ENCODE peak calls at places on chromosomes 16 and 17, in nine cellular contexts. S is GM12878, Q is IMR-90, B is testis, O is prostate gland, T is stomach, X is sigmoid colon, K is A549, F is transverse colon. A is an unnamed sample.

GRCh38 chr16:50326835-50327465 is 41.8 kb downstream of the BRD7 start:
- DNase-seq in O (no peak), K (peak; percentile 58), X (no peak), Q (peak; percentile 36), S (peak; percentile 25), F (no peak), B (no peak), T (no peak), A (peak; percentile 70)

GRCh38 chr16:75262800-75263127 is 11.3 kb upstream of the BCAR1 start:
- DNase-seq in B (no peak), T (no peak), O (no peak), X (no peak), S (no peak), K (no peak), F (no peak), Q (no peak), A (no peak)

GRCh38 chr17:47875011-47875471 is 21.0 kb upstream of the SP2 start:
- DNase-seq in S (no peak), K (no peak), O (no peak), B (no peak), Q (no peak), T (no peak), F (no peak), X (no peak), A (peak; percentile 12)

GRCh38 chr16:57724541-57724940 is 11.0 kb upstream of the KATNB1 start:
- DNase-seq in X (no peak), B (no peak), T (no peak), K (no peak), Q (no peak), O (no peak), S (no peak), F (no peak), A (no peak)

GRCh38 chr17:57594767-57595166 is 150.3 kb downstream of the CCDC182 start:
- DNase-seq in T (no peak), K (no peak), Q (no peak), S (no peak), O (no peak), X (no peak), B (no peak), F (no peak), A (no peak)

GRCh38 chr17:68456529-68457167 is 648 bp downstream of the WIPI1 start:
- DNase-seq in B (peak; percentile 93), F (peak; percentile 82), X (peak; percentile 92), T (peak; percentile 70), S (no peak), O (peak; percentile 78), K (peak; percentile 84), Q (peak; percentile 90), A (peak; percentile 37)

GRCh38 chr17:76147211-76148014 is 6.4 kb upstream of the FOXJ1 start:
- DNase-seq in O (no peak), X (peak; percentile 57), F (no peak), S (no peak), K (no peak), B (no peak), T (no peak), Q (peak; percentile 26), A (peak; percentile 42)

GRCh38 chr17:35749560-35750412 is 3.3 kb downstream of the GAS2L2 start:
- DNase-seq in T (peak; percentile 38), K (no peak), X (no peak), F (no peak), Q (peak; percentile 20), B (no peak), O (no peak), S (no peak), A (no peak)

GRCh38 chr17:13582776-13583414 is 18.8 kb downstream of the HS3ST3A1 start:
- DNase-seq in S (no peak), T (no peak), O (no peak), F (no peak), Q (peak; percentile 60), X (no peak), K (no peak), B (no peak), A (no peak)

GRCh38 chr17:6702567-6703215 is 10.5 kb downstream of the SLC13A5 start:
- DNase-seq in O (no peak), S (no peak), K (no peak), Q (no peak), T (no peak), X (peak; percentile 33), F (no peak), B (no peak), A (no peak)

GRCh38 chr17:6699997-6700947 is 12.9 kb downstream of the SLC13A5 start:
- DNase-seq in X (peak; percentile 22), S (no peak), B (no peak), K (no peak), F (no peak), O (no peak), T (peak; percentile 48), Q (no peak), A (no peak)

GRCh38 chr17:6703751-6704150 is 9.4 kb downstream of the SLC13A5 start:
- DNase-seq in F (no peak), S (no peak), O (no peak), T (no peak), K (no peak), B (no peak), X (peak; percentile 56), Q (no peak), A (no peak)

GRCh38 chr17:6701719-6702118 is 11.4 kb downstream of the SLC13A5 start:
- DNase-seq in B (peak; percentile 58), K (peak; percentile 50), X (peak; percentile 43), T (no peak), F (no peak), O (no peak), Q (no peak), S (no peak), A (peak; percentile 26)

DNA sequence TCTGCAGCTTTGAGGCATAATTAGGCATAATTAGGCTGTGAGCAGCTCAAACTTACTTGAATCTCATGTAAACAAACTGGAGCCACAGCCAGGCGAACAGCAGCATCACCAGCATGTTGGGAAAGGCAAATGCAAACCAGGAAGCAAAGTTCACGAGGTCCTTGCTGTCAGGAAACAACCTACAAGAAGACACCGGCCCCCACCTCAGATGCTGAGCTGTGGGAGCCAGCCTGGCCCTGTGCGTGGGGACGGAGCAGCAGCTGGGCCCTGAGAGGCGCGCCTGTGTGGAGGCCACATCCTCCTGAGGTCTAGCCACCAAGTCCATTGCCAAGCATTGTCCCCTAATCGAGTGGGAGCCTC is 12.2 kb downstream of the SLC13A5 start:
- DNase-seq in O (no peak), T (no peak), F (no peak), K (no peak), S (no peak), X (peak; percentile 30), Q (no peak), B (no peak), A (no peak)
- H3K4me1 ChIP-seq in O (no peaks in the 10 kb centered on the region), T (peaks cover 25% of the 10 kb centered on the region), F (no peaks in the 10 kb centered on the region), K (no peaks in the 10 kb centered on the region), S (no peaks in the 10 kb centered on the region), X (no peaks in the 10 kb centered on the region), Q (no peaks in the 10 kb centered on the region), B (no peaks in the 10 kb centered on the region), A (no peaks in the 10 kb centered on the region)

DNA sequence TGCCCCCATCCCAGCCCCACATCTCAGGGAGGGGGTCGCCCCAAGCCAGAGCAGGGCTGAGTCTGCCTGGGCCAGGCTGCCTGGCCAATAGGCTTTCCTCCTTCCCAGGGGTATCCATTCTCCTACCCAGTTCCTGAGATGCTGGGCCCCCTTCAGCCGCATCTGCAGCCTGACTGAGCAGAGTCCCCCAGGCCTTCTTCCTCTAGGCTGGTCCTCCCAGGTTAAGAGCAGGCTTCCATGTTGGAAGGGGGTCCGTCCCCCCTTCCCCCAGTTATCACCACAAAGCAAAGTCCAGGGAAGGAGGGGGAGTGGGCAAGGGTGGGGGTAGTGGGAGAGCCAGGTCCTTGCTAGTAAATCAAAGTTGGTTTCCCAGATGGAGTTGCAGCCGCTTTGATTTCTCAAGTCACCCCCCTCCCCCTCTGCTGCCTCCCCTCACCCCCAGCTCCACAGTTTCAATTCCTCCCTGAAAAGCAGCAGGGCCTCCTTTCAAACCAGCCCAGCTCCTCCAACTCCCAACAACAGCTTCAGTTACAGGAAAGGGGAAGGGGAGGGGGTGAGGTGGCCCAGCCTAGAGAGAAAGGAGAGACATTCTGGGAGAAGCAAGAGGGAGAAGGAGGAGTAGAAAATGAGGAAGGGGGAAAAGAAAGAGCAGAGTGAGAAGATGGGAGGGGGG is 9.5 kb upstream of the FZD2 start:
- DNase-seq in Q (no peak), T (no peak), K (no peak), B (no peak), X (no peak), O (no peak), F (peak; percentile 20), S (no peak), A (no peak)
- TF ChIP-seq POLR2A in Q (no peak), T (no peak), K (no peak), B (no peak), X (no peak), O (no peak), F (no peak), S (no peak), A (no peak)

GRCh38 chr16:11306997-11307638 is 26.0 kb upstream of the PRM1 start:
- DNase-seq in X (no peak), F (no peak), O (no peak), K (no peak), S (no peak), Q (no peak), T (no peak), B (no peak), A (no peak)
- H3K4me1 ChIP-seq in X (no peaks in the 10 kb centered on the region), F (peaks cover 5% of the 10 kb centered on the region), O (no peaks in the 10 kb centered on the region), K (peaks cover 4% of the 10 kb centered on the region), S (peaks cover 60% of the 10 kb centered on the region), Q (peaks cover 4% of the 10 kb centered on the region), T (peaks cover 14% of the 10 kb centered on the region), B (peaks cover 11% of the 10 kb centered on the region), A (no peaks in the 10 kb centered on the region)

GRCh38 chr16:81076566-81077076 is 417 bp downstream of the C16orf46 start:
- DNase-seq in Q (peak; percentile 76), B (peak; percentile 94), S (no peak), O (peak; percentile 86), T (peak; percentile 92), F (peak; percentile 93), K (peak; percentile 87), X (peak; percentile 92), A (peak; percentile 96)

GRCh38 chr16:81080233-81080632 is 3.2 kb upstream of the C16orf46 start:
- DNase-seq in X (no peak), B (no peak), K (no peak), Q (no peak), S (no peak), O (no peak), T (no peak), F (no peak), A (no peak)

GRCh38 chr16:81081007-81081406 is 4.0 kb upstream of the C16orf46 start:
- DNase-seq in F (no peak), O (no peak), X (no peak), S (no peak), T (no peak), Q (no peak), K (no peak), B (no peak), A (no peak)

GRCh38 chr16:81073560-81074330 is 3.3 kb downstream of the C16orf46 start:
- DNase-seq in B (no peak), F (no peak), O (no peak), T (no peak), Q (no peak), S (no peak), K (no peak), X (no peak), A (no peak)

GRCh38 chr16:81077077-81077940 is at the start of gene C16orf46:
- DNase-seq in K (peak; percentile 98), F (peak; percentile 99), X (peak; percentile 99), S (peak; percentile 88), B (peak; percentile 99), T (peak; percentile 99), Q (peak; percentile 95), O (peak; percentile 96), A (peak; percentile 99)
- TF ChIP-seq POLR2A in K (peak; percentile 80), F (peak; percentile 91), X (peak; percentile 80), S (peak; percentile 96), B (peak; percentile 57), T (no peak), Q (peak; percentile 96), O (peak; percentile 92), A (peak; percentile 75)

GRCh38 chr17:67256075-67256732 is 11.2 kb upstream of the HELZ start:
- DNase-seq in B (no peak), F (no peak), X (no peak), T (no peak), S (no peak), O (no peak), K (no peak), Q (no peak), A (no peak)
- H3K4me1 ChIP-seq in B (peaks cover 31% of the 10 kb centered on the region), F (peaks cover 6% of the 10 kb centered on the region), X (no peaks in the 10 kb centered on the region), T (peaks cover 16% of the 10 kb centered on the region), S (no peaks in the 10 kb centered on the region), O (no peaks in the 10 kb centered on the region), K (peaks cover 22% of the 10 kb centered on the region), Q (peaks cover 6% of the 10 kb centered on the region), A (no peaks in the 10 kb centered on the region)

A was measured in Peyer's patch.